ENCODE peak calls at places on chromosomes 2 and 18, in four cellular contexts. Q, L, P and U are unnamed samples.

GRCh38 chr18:35998967-35999366 is 26.5 kb downstream of the RMP24 start:
- DNase-seq in P (no peak), Q (no peak), L (peak; percentile 39), U (no peak)

GRCh38 chr2:226754821-226755536 is 44.6 kb downstream of the IRS1 start:
- DNase-seq in Q (no peak), L (peak; percentile 16), P (no peak), U (no peak)

GRCh38 chr2:202122975-202123765 is 50.1 kb downstream of the KIAA2012 start:
- DNase-seq in Q (no peak), P (peak; percentile 22), L (peak; percentile 37), U (peak; percentile 79)

GRCh38 chr2:1989216-1989615 is 244.9 kb upstream of the PXDN start:
- DNase-seq in Q (no peak), P (no peak), L (no peak), U (no peak)

GRCh38 chr18:4762399-4762798 is 307.3 kb upstream of the DLGAP1 start:
- DNase-seq in P (no peak), Q (no peak), L (no peak), U (no peak)

GRCh38 chr2:181904022-181904632 is 12.6 kb downstream of the ITPRID2 start:
- DNase-seq in Q (no peak), P (no peak), L (peak; percentile 44), U (no peak)

GRCh38 chr2:240466579-240467148 is 31.2 kb downstream of the GPC1 start:
- DNase-seq in P (no peak), L (no peak), Q (no peak), U (no peak)

GRCh38 chr18:32803571-32803970 is 30.7 kb upstream of the KLHL14 start:
- DNase-seq in P (no peak), Q (no peak), L (no peak), U (no peak)

GRCh38 chr2:235546436-235546835 is 52.6 kb downstream of the AGAP1 start:
- DNase-seq in L (no peak), Q (no peak), P (no peak), U (no peak)

GRCh38 chr2:28558918-28559317 is 63.1 kb downstream of the PLB1 start:
- DNase-seq in P (no peak), L (no peak), Q (no peak), U (no peak)

GRCh38 chr18:13617826-13618515 is 108.4 kb downstream of the FAM210A start:
- DNase-seq in P (no peak), Q (no peak), L (no peak), U (no peak)

GRCh38 chr2:42978887-42979415 is 186.6 kb upstream of the HAAO start:
- DNase-seq in Q (no peak), P (no peak), L (no peak), U (no peak)

GRCh38 chr18:46627136-46627535 is 29.9 kb downstream of the LOXHD1 start:
- DNase-seq in Q (no peak), P (no peak), L (no peak), U (no peak)

GRCh38 chr2:215862211-215862610 is 151.1 kb downstream of the MREG start:
- DNase-seq in L (no peak), P (no peak), Q (no peak), U (no peak)

GRCh38 chr18:30920757-30921156 is 121.8 kb downstream of the DSC3 start:
- DNase-seq in P (no peak), Q (no peak), L (no peak), U (no peak)

GRCh38 chr2:134537702-134538101 is 181.1 kb downstream of the TMEM163 start:
- DNase-seq in P (no peak), Q (no peak), L (no peak), U (no peak)